ENCODE peak calls at places on chromosomes 7 and 10, in eight cellular contexts. One of them, this sample, is unnamed.

GRCh38 chr7:37054631-37055300 is 330.5 kb upstream of the AOAH start:
- DNase-seq in ELR: peak
- DNase-seq in adipocyte: peak
- DNase-seq in iris pigment epithelial cell: peak
- DNase-seq in T-cell: no peak
- DNase-seq in NCI-H1092: no peak
- DNase-seq in A549: no peak
- DNase-seq in left lobe of liver: no peak
- DNase-seq in this sample: no peak

GRCh38 chr7:127876393-127876792 is 154.8 kb downstream of the LRRC4 start:
- DNase-seq in ELR: peak
- DNase-seq in adipocyte: peak
- DNase-seq in iris pigment epithelial cell: peak
- DNase-seq in T-cell: no peak
- DNase-seq in NCI-H1092: no peak
- DNase-seq in A549: no peak
- DNase-seq in left lobe of liver: no peak
- DNase-seq in this sample: no peak

GRCh38 chr7:43929529-43930457 is 3.6 kb downstream of the UBE2D4 start:
- DNase-seq in ELR: no peak
- DNase-seq in adipocyte: no peak
- DNase-seq in iris pigment epithelial cell: no peak
- DNase-seq in T-cell: no peak
- DNase-seq in NCI-H1092: no peak
- DNase-seq in A549: no peak
- DNase-seq in left lobe of liver: no peak
- DNase-seq in this sample: no peak

GRCh38 chr10:109191823-109192222 is 731.5 kb downstream of the XPNPEP1 start:
- DNase-seq in ELR: no peak
- DNase-seq in adipocyte: no peak
- DNase-seq in iris pigment epithelial cell: no peak
- DNase-seq in T-cell: no peak
- DNase-seq in NCI-H1092: no peak
- DNase-seq in A549: no peak
- DNase-seq in left lobe of liver: no peak
- DNase-seq in this sample: no peak

GRCh38 chr10:24947304-24948097 is 4.9 kb downstream of the PRTFDC1 start:
- DNase-seq in ELR: peak
- DNase-seq in adipocyte: no peak
- DNase-seq in iris pigment epithelial cell: peak
- DNase-seq in T-cell: no peak
- DNase-seq in NCI-H1092: no peak
- DNase-seq in A549: no peak
- DNase-seq in left lobe of liver: no peak
- DNase-seq in this sample: peak

GRCh38 chr7:102973096-102973802 is 60.4 kb downstream of the LRRC17 start:
- DNase-seq in ELR: no peak
- DNase-seq in adipocyte: no peak
- DNase-seq in iris pigment epithelial cell: peak
- DNase-seq in T-cell: no peak
- DNase-seq in NCI-H1092: no peak
- DNase-seq in A549: peak
- DNase-seq in left lobe of liver: no peak
- DNase-seq in this sample: no peak

GRCh38 chr7:149865437-149865836 is 8.3 kb upstream of the ATP6V0E2 start:
- DNase-seq in ELR: peak
- DNase-seq in adipocyte: no peak
- DNase-seq in iris pigment epithelial cell: peak
- DNase-seq in T-cell: peak
- DNase-seq in NCI-H1092: no peak
- DNase-seq in A549: no peak
- DNase-seq in left lobe of liver: no peak
- DNase-seq in this sample: no peak

GRCh38 chr7:30992414-30992813 is 28.7 kb downstream of the GHRHR start:
- DNase-seq in ELR: no peak
- DNase-seq in adipocyte: no peak
- DNase-seq in iris pigment epithelial cell: no peak
- DNase-seq in T-cell: no peak
- DNase-seq in NCI-H1092: no peak
- DNase-seq in A549: no peak
- DNase-seq in left lobe of liver: no peak
- DNase-seq in this sample: no peak

GRCh38 chr7:70728873-70729552 is 402.9 kb upstream of the GALNT17 start:
- DNase-seq in ELR: no peak
- DNase-seq in adipocyte: peak
- DNase-seq in iris pigment epithelial cell: peak
- DNase-seq in T-cell: no peak
- DNase-seq in NCI-H1092: no peak
- DNase-seq in A549: no peak
- DNase-seq in left lobe of liver: no peak
- DNase-seq in this sample: no peak

GRCh38 chr7:11450246-11450645 is 381.8 kb downstream of the THSD7A start:
- DNase-seq in ELR: no peak
- DNase-seq in adipocyte: no peak
- DNase-seq in iris pigment epithelial cell: peak
- DNase-seq in T-cell: no peak
- DNase-seq in NCI-H1092: no peak
- DNase-seq in A549: no peak
- DNase-seq in left lobe of liver: no peak
- DNase-seq in this sample: no peak

GRCh38 chr7:4166807-4167206 is 515.3 kb upstream of the FOXK1 start:
- DNase-seq in ELR: no peak
- DNase-seq in adipocyte: no peak
- DNase-seq in iris pigment epithelial cell: no peak
- DNase-seq in T-cell: no peak
- DNase-seq in NCI-H1092: no peak
- DNase-seq in A549: no peak
- DNase-seq in left lobe of liver: no peak
- DNase-seq in this sample: no peak

GRCh38 chr7:107321611-107322010 is 148.2 kb upstream of the GPR22 start:
- DNase-seq in ELR: no peak
- DNase-seq in adipocyte: peak
- DNase-seq in iris pigment epithelial cell: no peak
- DNase-seq in T-cell: no peak
- DNase-seq in NCI-H1092: no peak
- DNase-seq in A549: no peak
- DNase-seq in left lobe of liver: no peak
- DNase-seq in this sample: no peak

GRCh38 chr7:130758429-130759056 is 24.5 kb upstream of the KLF14 start:
- DNase-seq in ELR: peak
- DNase-seq in adipocyte: peak
- DNase-seq in iris pigment epithelial cell: peak
- DNase-seq in T-cell: no peak
- DNase-seq in NCI-H1092: peak
- DNase-seq in A549: peak
- DNase-seq in left lobe of liver: no peak
- DNase-seq in this sample: no peak